ENCODE peak calls at places on chromosome 14, in nine cellular contexts. R is DMS153; S is Kasumi-1; V is NCI-H1436; B is hypothalamus; Z is left cardiac atrium; K is activated naive CD8-positive, alpha-beta T cell treated with anti-CD3 and anti-CD28 coated beads, Interleukin-2, amount 50 U/mL, for 24 hours; H is body of pancreas; T is LoVo. G is an unnamed sample.

GRCh38 chr14:92482621-92483319 is 30.8 kb upstream of the RIN3 start:
- DNase-seq in R (no peak), S (no peak), V (no peak), B (no peak), Z (no peak), K (no peak), H (no peak), T (no peak), G (peak; percentile 32)

GRCh38 chr14:100350283-100350926 is 27.3 kb downstream of the SLC25A47 start:
- DNase-seq in R (no peak), S (no peak), V (no peak), B (no peak), Z (no peak), K (no peak), H (no peak), T (no peak), G (no peak)

GRCh38 chr14:103503296-103503695 is 19.3 kb downstream of the CKB start:
- DNase-seq in R (no peak), S (no peak), V (no peak), B (no peak), Z (peak; percentile 10), K (no peak), H (no peak), T (no peak), G (no peak)

GRCh38 chr14:94080606-94081385 is at the start of the genes DDX24 and IFI27L1:
- DNase-seq in R (peak; percentile 88), S (peak; percentile 94), V (peak; percentile 92), B (peak; percentile 81), Z (peak; percentile 98), K (peak; percentile 97), H (peak; percentile 98), T (peak; percentile 96), G (peak; percentile 96)

GRCh38 chr14:103188691-103189480 is 65.6 kb downstream of the TNFAIP2 start:
- DNase-seq in R (no peak), S (no peak), V (no peak), B (no peak), Z (peak; percentile 49), K (peak; percentile 31), H (peak; percentile 32), T (no peak), G (no peak)

GRCh38 chr14:51386983-51387730 is 147.1 kb downstream of the TMX1 start:
- DNase-seq in R (no peak), S (no peak), V (no peak), B (no peak), Z (no peak), K (no peak), H (no peak), T (no peak), G (no peak)

GRCh38 chr14:66495214-66496098 is 9.3 kb downstream of the CCDC196 start:
- DNase-seq in R (peak; percentile 52), S (peak; percentile 86), V (peak; percentile 56), B (no peak), Z (peak; percentile 28), K (peak; percentile 7), H (peak; percentile 67), T (peak; percentile 71), G (peak; percentile 44)

GRCh38 chr14:52076334-52076733 is 7.5 kb upstream of the NID2 start:
- DNase-seq in R (no peak), S (no peak), V (no peak), B (no peak), Z (peak; percentile 60), K (no peak), H (peak; percentile 56), T (no peak), G (no peak)

GRCh38 chr14:56378046-56378445 is 201.6 kb upstream of the TMEM260 start:
- DNase-seq in R (no peak), S (no peak), V (no peak), B (no peak), Z (no peak), K (no peak), H (no peak), T (no peak), G (no peak)